ENCODE peak calls at places on chromosomes 5 and 9, in eight cellular contexts. A is endodermal cell, C is astrocyte, G is uterus, M is fibroblast of pulmonary artery, P is suprapubic skin, H is brain microvascular endothelial cell, V is PC-3. N is an unnamed sample.

GRCh38 chr5:177005619-177006264 is 837 bp downstream of the UIMC1 start:
- DNase-seq in A (peak; percentile 83), C (peak; percentile 51), G (peak; percentile 57), M (peak; percentile 70), P (peak; percentile 86), H (peak; percentile 52), V (peak; percentile 72), N (peak; percentile 80)

GRCh38 chr5:150309101-150309897 is 6.6 kb upstream of the ARSI start:
- DNase-seq in A (no peak), C (no peak), G (no peak), M (no peak), P (no peak), H (no peak), V (no peak), N (no peak)

GRCh38 chr9:99167694-99168093 is 54.0 kb downstream of the ALG2 start:
- DNase-seq in A (no peak), C (no peak), G (no peak), M (no peak), P (no peak), H (no peak), V (no peak), N (no peak)

GRCh38 chr5:151357792-151358191 is 10.4 kb upstream of the SLC36A2 start:
- DNase-seq in A (no peak), C (no peak), G (no peak), M (no peak), P (no peak), H (no peak), V (peak; percentile 80), N (no peak)

GRCh38 chr5:142925795-142926194 is 155.6 kb downstream of the ARHGAP26 start:
- DNase-seq in A (no peak), C (peak; percentile 85), G (no peak), M (peak; percentile 75), P (no peak), H (peak; percentile 70), V (peak; percentile 92), N (no peak)

GRCh38 chr5:10760976-10761841 is at the start of gene DAP:
- DNase-seq in A (peak; percentile 97), C (peak; percentile 64), G (peak; percentile 87), M (peak; percentile 91), P (peak; percentile 88), H (peak; percentile 57), V (peak; percentile 99), N (peak; percentile 92)

GRCh38 chr9:100428871-100429654 is 2.1 kb downstream of the MSANTD3 start:
- DNase-seq in A (no peak), C (peak; percentile 99), G (peak; percentile 66), M (peak; percentile 99), P (no peak), H (peak; percentile 98), V (peak; percentile 96), N (no peak)

GRCh38 chr5:19401032-19401431 is 587.0 kb downstream of the CDH18 start:
- DNase-seq in A (no peak), C (no peak), G (no peak), M (no peak), P (no peak), H (no peak), V (no peak), N (no peak)

GRCh38 chr9:72755836-72756235 is 197.0 kb downstream of the ALDH1A1 start:
- DNase-seq in A (no peak), C (no peak), G (no peak), M (no peak), P (no peak), H (no peak), V (no peak), N (no peak)

GRCh38 chr9:15136646-15137045 is 170.4 kb downstream of the TTC39B start:
- DNase-seq in A (peak; percentile 63), C (no peak), G (no peak), M (no peak), P (no peak), H (no peak), V (peak; percentile 34), N (no peak)

GRCh38 chr5:152686931-152687330 is 281.9 kb upstream of the NMUR2 start:
- DNase-seq in A (peak; percentile 62), C (peak; percentile 34), G (no peak), M (no peak), P (no peak), H (no peak), V (no peak), N (no peak)

GRCh38 chr5:37846786-37847310 is 7.0 kb upstream of the GDNF start:
- DNase-seq in A (no peak), C (no peak), G (no peak), M (no peak), P (no peak), H (no peak), V (no peak), N (no peak)

GRCh38 chr9:113853333-113853732 is 22.8 kb upstream of the ZNF618 start:
- DNase-seq in A (peak; percentile 68), C (no peak), G (no peak), M (no peak), P (no peak), H (no peak), V (peak; percentile 23), N (no peak)

GRCh38 chr5:57442080-57442839 is 40.4 kb downstream of the ACTBL2 start:
- DNase-seq in A (no peak), C (peak; percentile 95), G (no peak), M (peak; percentile 96), P (no peak), H (peak; percentile 97), V (peak; percentile 18), N (no peak)

GRCh38 chr5:138033275-138033808 is 463 bp upstream of the FAM13B start:
- DNase-seq in A (no peak), C (no peak), G (no peak), M (no peak), P (no peak), H (no peak), V (no peak), N (no peak)

GRCh38 chr5:84274585-84275468 is 109.9 kb downstream of the EDIL3 start:
- DNase-seq in A (peak; percentile 75), C (no peak), G (no peak), M (peak; percentile 66), P (no peak), H (peak; percentile 40), V (peak; percentile 60), N (no peak)

GRCh38 chr9:93591301-93591700 is 14.9 kb downstream of the PHF2 start:
- DNase-seq in A (no peak), C (no peak), G (no peak), M (no peak), P (no peak), H (no peak), V (no peak), N (peak; percentile 53)

GRCh38 chr9:127955294-127956015 is 17.8 kb upstream of the DPM2 start:
- DNase-seq in A (peak; percentile 94), C (peak; percentile 23), G (no peak), M (no peak), P (no peak), H (no peak), V (peak; percentile 95), N (no peak)
- TF ChIP-seq CTCF in A (peak; percentile 84), C (no peak), G (peak; percentile 18), M (peak; percentile 2), P (peak; percentile 46), H (peak; percentile 24), V (peak; percentile 20), N (no peak)

DNA sequence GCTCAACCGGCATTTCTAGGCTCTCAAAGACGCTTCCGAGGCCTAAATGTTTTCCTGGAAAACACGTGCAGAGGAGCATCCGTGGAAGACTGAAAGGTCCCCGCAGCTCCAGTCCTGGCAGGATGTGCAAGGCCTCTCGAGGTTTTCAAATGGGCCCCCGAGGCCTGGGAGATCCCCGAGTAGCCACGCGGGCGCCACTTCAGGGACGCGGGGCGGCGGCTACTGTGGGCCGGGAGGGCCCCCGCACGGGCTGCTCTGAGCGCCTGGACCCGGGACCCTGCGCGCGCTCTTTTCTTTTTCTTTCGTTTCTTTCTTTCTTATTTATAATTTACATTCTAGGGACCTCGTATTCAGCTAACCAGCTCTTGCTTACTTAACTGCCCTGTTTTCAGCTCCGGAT is 4.3 kb upstream of the IRX2 start:
- DNase-seq in A (no peak), C (no peak), G (no peak), M (no peak), P (no peak), H (no peak), V (no peak), N (peak; percentile 46)
- H3K4me3 ChIP-seq in A (peak overlapping the region; percentile 93), C (peak overlapping the region; percentile 65), G (no peak overlapping the region), M (peak overlapping the region; percentile 35), P (peak overlapping the region; percentile 54), H (no peak overlapping the region), V (peak overlapping the region; percentile 87), N (peak overlapping the region; percentile 65)

GRCh38 chr9:89808076-89808701 is 203.4 kb downstream of the GADD45G start:
- DNase-seq in A (peak; percentile 44), C (no peak), G (peak; percentile 6), M (peak; percentile 23), P (no peak), H (peak; percentile 14), V (no peak), N (peak; percentile 14)
- TF ChIP-seq CTCF in A (peak; percentile 57), C (peak; percentile 27), G (no peak), M (peak; percentile 31), P (no peak), H (peak; percentile 15), V (no peak), N (no peak)

GRCh38 chr5:88143693-88144218 is 124.9 kb downstream of the TMEM161B start:
- DNase-seq in A (no peak), C (no peak), G (no peak), M (no peak), P (no peak), H (no peak), V (no peak), N (no peak)

GRCh38 chr5:88142801-88143692 is 125.6 kb downstream of the TMEM161B start:
- DNase-seq in A (peak; percentile 49), C (peak; percentile 61), G (peak; percentile 51), M (peak; percentile 11), P (no peak), H (no peak), V (no peak), N (no peak)

GRCh38 chr5:88140396-88140862 is 128.2 kb downstream of the TMEM161B start:
- DNase-seq in A (peak; percentile 92), C (peak; percentile 10), G (peak; percentile 51), M (peak; percentile 0), P (no peak), H (no peak), V (no peak), N (no peak)

GRCh38 chr5:88140863-88141694 is 127.6 kb downstream of the TMEM161B start:
- DNase-seq in A (peak; percentile 99), C (peak; percentile 97), G (peak; percentile 99), M (peak; percentile 95), P (peak; percentile 96), H (peak; percentile 96), V (peak; percentile 97), N (peak; percentile 99)

DNA sequence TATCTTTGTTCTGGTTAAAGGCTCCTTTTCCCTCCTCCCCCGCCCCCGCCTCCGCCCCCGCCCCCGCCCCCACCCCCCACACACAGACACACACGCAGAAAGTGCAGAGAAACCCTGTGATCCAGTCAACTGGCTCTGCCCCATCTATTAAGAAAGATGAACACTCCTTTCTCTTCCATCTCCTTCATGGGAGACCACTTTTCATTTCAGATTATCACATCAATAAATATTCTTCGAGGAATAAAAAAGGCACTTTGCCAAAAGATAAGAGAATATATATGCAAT is 127.0 kb downstream of the TMEM161B start:
- DNase-seq in A (no peak), C (no peak), G (no peak), M (no peak), P (no peak), H (no peak), V (no peak), N (no peak)
- H3K4me3 ChIP-seq in A (peak overlapping the region; percentile 42), C (peak overlapping the region; percentile 70), G (peak overlapping the region; percentile 47), M (peak overlapping the region; percentile 36), P (peak overlapping the region; percentile 50), H (peak overlapping the region; percentile 58), V (peak overlapping the region; percentile 90), N (peak overlapping the region; percentile 75)